ENCODE peak calls at places on chromosome 17, in five cellular contexts. H, J, C, P and E are unnamed samples.

GRCh38 chr17:51676691-51677487 is 416.5 kb downstream of the UTP18 start:
- DNase-seq in H (no peak), J (no peak), C (no peak), P (no peak), E (no peak)

GRCh38 chr17:42608692-42609181 is 437 bp downstream of the RETREG3 start:
- DNase-seq in H (no peak), J (no peak), C (no peak), P (no peak), E (no peak)

GRCh38 chr17:60108712-60109111 is 30.0 kb upstream of the HEATR6 start:
- DNase-seq in H (no peak), J (no peak), C (no peak), P (peak), E (no peak)

GRCh38 chr17:385195-385835 is 32.7 kb upstream of the RPH3AL start:
- DNase-seq in H (peak), J (no peak), C (no peak), P (no peak), E (no peak)

GRCh38 chr17:76079577-76080206 is 710 bp downstream of the ZACN start:
- DNase-seq in H (no peak), J (no peak), C (no peak), P (peak), E (no peak)

GRCh38 chr17:64635647-64636305 is 26.3 kb downstream of the SMURF2 start:
- DNase-seq in H (no peak), J (no peak), C (no peak), P (no peak), E (peak)

GRCh38 chr17:44324092-44324570 is 492 bp downstream of the SLC25A39 start:
- DNase-seq in H (no peak), J (no peak), C (no peak), P (peak), E (no peak)

GRCh38 chr17:67474081-67474661 is 97.1 kb downstream of the PITPNC1 start:
- DNase-seq in H (no peak), J (no peak), C (no peak), P (no peak), E (no peak)

GRCh38 chr17:75848523-75849303 is 4.5 kb upstream of the UNC13D start:
- DNase-seq in H (peak), J (peak), C (peak), P (peak), E (no peak)

GRCh38 chr17:78883090-78883532 is 19.9 kb downstream of the CEP295NL start:
- DNase-seq in H (no peak), J (peak), C (peak), P (peak), E (no peak)

GRCh38 chr17:21495281-21495680 is 119.1 kb downstream of the KCNJ12 start:
- DNase-seq in H (no peak), J (no peak), C (no peak), P (no peak), E (no peak)

GRCh38 chr17:34354637-34355036 is 1.6 kb upstream of the CCL13 start:
- DNase-seq in H (no peak), J (no peak), C (no peak), P (no peak), E (no peak)

GRCh38 chr17:9258115-9259020 is 237.1 kb downstream of the NTN1 start:
- DNase-seq in H (no peak), J (no peak), C (peak), P (no peak), E (no peak)

GRCh38 chr17:66353937-66354401 is 51.6 kb downstream of the PRKCA start:
- DNase-seq in H (no peak), J (no peak), C (no peak), P (no peak), E (no peak)

GRCh38 chr17:41578971-41579370 is 7.1 kb upstream of the KRT9 start:
- DNase-seq in H (no peak), J (no peak), C (no peak), P (no peak), E (no peak)

GRCh38 chr17:66667491-66668030 is 167.4 kb upstream of the CACNG5 start:
- DNase-seq in H (no peak), J (no peak), C (no peak), P (no peak), E (peak)

GRCh38 chr17:44005865-44006580 is 1.6 kb downstream of the NAGS start:
- DNase-seq in H (peak), J (no peak), C (no peak), P (no peak), E (no peak)

GRCh38 chr17:57832711-57833596 is 16.9 kb downstream of the MRPS23 start:
- DNase-seq in H (peak), J (peak), C (peak), P (peak), E (no peak)

GRCh38 chr17:48678141-48678971 is 44.0 kb downstream of the PRAC1 start:
- DNase-seq in H (peak), J (peak), C (peak), P (peak), E (peak)

GRCh38 chr17:49996495-49997255 is 1.7 kb upstream of the DLX3 start:
- DNase-seq in H (peak), J (no peak), C (no peak), P (peak), E (no peak)

GRCh38 chr17:77398274-77398673 is 257.5 kb downstream of the SEC14L1 start:
- DNase-seq in H (no peak), J (no peak), C (no peak), P (no peak), E (no peak)

GRCh38 chr17:34723875-34724274 is 144.5 kb downstream of the TMEM132E start:
- DNase-seq in H (no peak), J (no peak), C (no peak), P (no peak), E (no peak)

GRCh38 chr17:76540381-76541300 is 797 bp downstream of the PRCD start:
- DNase-seq in H (peak), J (peak), C (peak), P (peak), E (no peak)

GRCh38 chr17:76270770-76271668 is 5.9 kb downstream of the UBALD2 start:
- DNase-seq in H (no peak), J (no peak), C (no peak), P (no peak), E (no peak)

GRCh38 chr17:47812146-47812920 is 9.3 kb downstream of the OSBPL7 start:
- DNase-seq in H (no peak), J (no peak), C (no peak), P (no peak), E (no peak)

GRCh38 chr17:64978138-64978537 is 58.9 kb upstream of the LRRC37A3 start:
- DNase-seq in H (peak), J (no peak), C (no peak), P (no peak), E (no peak)

GRCh38 chr17:74379495-74380085 is 12.3 kb downstream of the GPR142 start:
- DNase-seq in H (peak), J (peak), C (peak), P (peak), E (peak)

GRCh38 chr17:3978421-3979275 is 14.4 kb upstream of the ATP2A3 start:
- DNase-seq in H (no peak), J (no peak), C (no peak), P (no peak), E (no peak)

GRCh38 chr17:64455993-64456885 is 7.3 kb downstream of the MILR1 start:
- DNase-seq in H (no peak), J (no peak), C (no peak), P (no peak), E (no peak)

GRCh38 chr17:59257101-59257500 is 36.8 kb downstream of the GDPD1 start:
- DNase-seq in H (no peak), J (no peak), C (no peak), P (no peak), E (no peak)

GRCh38 chr17:47660064-47660492 is 10.4 kb downstream of the KPNB1 start:
- DNase-seq in H (no peak), J (no peak), C (no peak), P (no peak), E (peak)

GRCh38 chr17:77194179-77194578 is 53.4 kb downstream of the SEC14L1 start:
- DNase-seq in H (no peak), J (no peak), C (no peak), P (no peak), E (no peak)

GRCh38 chr17:58643147-58643546 is 48.7 kb downstream of the TEX14 start:
- DNase-seq in H (no peak), J (no peak), C (no peak), P (no peak), E (no peak)

GRCh38 chr17:67998466-67998865 is 2.2 kb upstream of the C17orf58 start:
- DNase-seq in H (no peak), J (no peak), C (no peak), P (no peak), E (no peak)

GRCh38 chr17:47720196-47720595 is 12.8 kb upstream of the TBX21 start:
- DNase-seq in H (no peak), J (no peak), C (no peak), P (no peak), E (no peak)

GRCh38 chr17:17781591-17782424 is 55.0 kb downstream of the SREBF1 start:
- DNase-seq in H (peak), J (no peak), C (no peak), P (no peak), E (no peak)
- TF ChIP-seq CEBPB in H (no peak), J (no peak), C (no peak), P (no peak), E (no peak)

GRCh38 chr17:83081561-83082201 is 2.3 kb downstream of the METRNL start:
- DNase-seq in H (no peak), J (no peak), C (no peak), P (no peak), E (no peak)
- TF ChIP-seq JUND in H (no peak), J (no peak), C (no peak), P (no peak), E (no peak)

GRCh38 chr17:61587242-61587641 is 3.8 kb downstream of the NACA2 start:
- DNase-seq in H (no peak), J (no peak), C (no peak), P (no peak), E (no peak)
- TF ChIP-seq CEBPB in H (no peak), J (no peak), C (no peak), P (no peak), E (no peak)

GRCh38 chr17:39450051-39450450 is 1.0 kb downstream of the MED1 start:
- DNase-seq in H (no peak), J (no peak), C (peak), P (no peak), E (no peak)
- TF ChIP-seq JUND in H (no peak), J (no peak), C (peak), P (no peak), E (no peak)

GRCh38 chr17:27315796-27316465 is 22.0 kb downstream of the WSB1 start:
- DNase-seq in H (no peak), J (no peak), C (no peak), P (no peak), E (no peak)

GRCh38 chr17:27318228-27318627 is 24.3 kb downstream of the WSB1 start:
- DNase-seq in H (no peak), J (no peak), C (no peak), P (no peak), E (no peak)

GRCh38 chr17:27319536-27320221 is 25.8 kb downstream of the WSB1 start:
- DNase-seq in H (peak), J (no peak), C (no peak), P (no peak), E (no peak)

GRCh38 chr17:27320222-27320560 is 26.3 kb downstream of the WSB1 start:
- DNase-seq in H (no peak), J (no peak), C (no peak), P (no peak), E (no peak)

DNA sequence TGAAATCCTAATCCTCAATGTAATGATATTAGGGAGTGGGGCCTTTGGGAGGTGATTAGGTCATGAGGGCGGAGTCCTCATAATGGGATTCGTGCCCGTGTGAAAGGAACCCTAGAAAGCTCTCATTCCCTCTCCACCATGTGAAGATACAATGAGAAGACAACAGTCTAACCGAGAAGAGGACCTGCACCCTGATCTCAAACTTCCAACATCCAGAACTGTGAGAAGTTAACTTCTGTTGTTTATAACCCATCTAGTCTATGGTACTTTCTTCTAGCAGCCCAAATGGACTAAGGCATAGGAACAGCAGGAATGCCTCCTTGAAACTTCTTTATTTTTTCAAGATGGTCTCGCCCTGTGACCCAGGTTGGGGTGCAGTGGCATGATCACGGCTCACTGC is 24.7 kb downstream of the WSB1 start:
- DNase-seq in H (no peak), J (no peak), C (no peak), P (no peak), E (no peak)
- TF ChIP-seq CEBPB in H (no peak), J (no peak), C (no peak), P (no peak), E (no peak)

GRCh38 chr17:17064322-17064721 is 22.1 kb downstream of the MPRIP start:
- DNase-seq in H (no peak), J (no peak), C (no peak), P (no peak), E (no peak)
- TF ChIP-seq JUND in H (no peak), J (no peak), C (no peak), P (no peak), E (no peak)

GRCh38 chr17:80364091-80364691 is 50.8 kb upstream of the ENDOV start:
- DNase-seq in H (peak), J (peak), C (peak), P (peak), E (no peak)

GRCh38 chr17:80363518-80364090 is 51.4 kb upstream of the ENDOV start:
- DNase-seq in H (no peak), J (no peak), C (no peak), P (no peak), E (no peak)

GRCh38 chr17:80367510-80367909 is 47.5 kb upstream of the ENDOV start:
- DNase-seq in H (no peak), J (no peak), C (no peak), P (no peak), E (no peak)

GRCh38 chr17:80365001-80365965 is 49.7 kb upstream of the ENDOV start:
- DNase-seq in H (no peak), J (no peak), C (no peak), P (no peak), E (no peak)

DNA sequence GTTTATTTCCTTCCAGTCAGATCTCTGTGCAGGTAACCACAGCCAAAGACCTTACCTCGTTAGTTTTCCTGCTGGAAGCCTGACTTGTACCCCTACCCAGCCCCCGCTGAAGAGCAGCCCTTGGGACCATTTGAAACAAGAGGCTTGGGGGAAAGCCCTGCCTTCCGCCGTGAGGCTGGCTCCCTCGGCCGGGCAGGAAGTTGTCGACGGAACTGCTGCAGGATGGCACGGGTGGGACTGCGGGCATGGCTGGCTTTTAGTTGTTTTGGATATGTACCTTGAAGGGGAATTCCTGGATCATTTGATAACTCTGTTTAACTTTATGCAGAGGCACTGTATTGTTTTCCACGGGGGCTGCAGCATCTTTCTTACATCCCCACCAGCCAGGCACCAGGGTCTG is 49.0 kb upstream of the ENDOV start:
- DNase-seq in H (no peak), J (no peak), C (no peak), P (no peak), E (no peak)
- TF ChIP-seq CEBPB in H (no peak), J (no peak), C (no peak), P (no peak), E (no peak)

GRCh38 chr17:72699566-72699965 is 392.9 kb downstream of the SLC39A11 start:
- DNase-seq in H (no peak), J (no peak), C (no peak), P (no peak), E (no peak)
- TF ChIP-seq JUND in H (no peak), J (no peak), C (no peak), P (no peak), E (no peak)